ENCODE peak calls at places on chromosomes 7 and 10, in five cellular contexts. A is left ventricle myocardium inferior; R is CD4-positive, CD25-positive, alpha-beta regulatory T cell; H is lung; D is upper lobe of right lung. T is an unnamed sample.

GRCh38 chr10:62050941-62051433 is 149.5 kb downstream of the ARID5B start:
- DNase-seq in H (peak; percentile 42), R (peak; percentile 87), A (peak; percentile 34), D (no peak), T (peak; percentile 55)

GRCh38 chr7:2894118-2894940 is 50.2 kb upstream of the GNA12 start:
- DNase-seq in H (no peak), A (no peak), D (no peak), R (peak; percentile 29), T (no peak)

GRCh38 chr10:99958287-99958686 is 51.5 kb downstream of the DNMBP start:
- DNase-seq in R (no peak), A (no peak), D (no peak), H (no peak), T (no peak)

GRCh38 chr7:155908385-155908784 is 96.1 kb upstream of the SHH start:
- DNase-seq in D (no peak), A (no peak), H (no peak), R (no peak), T (no peak)

GRCh38 chr10:110657968-110658691 is 14.0 kb downstream of the RBM20 start:
- DNase-seq in H (no peak), R (no peak), D (no peak), A (no peak), T (no peak)

GRCh38 chr10:21060626-21061025 is 163.5 kb upstream of the NEBL start:
- DNase-seq in R (no peak), H (no peak), A (no peak), D (no peak), T (no peak)

GRCh38 chr7:131081308-131081707 is 246.4 kb upstream of the MKLN1 start:
- DNase-seq in A (no peak), R (no peak), D (no peak), H (no peak), T (no peak)

GRCh38 chr7:75559355-75559986 is 67.4 kb downstream of the SPDYE5 start:
- DNase-seq in R (no peak), H (no peak), D (no peak), A (no peak), T (no peak)

GRCh38 chr10:97821308-97822038 is 28.2 kb upstream of the GOLGA7B start:
- DNase-seq in H (no peak), A (no peak), R (no peak), D (no peak), T (peak; percentile 60)

GRCh38 chr10:30111340-30111980 is 52.1 kb upstream of the JCAD start:
- DNase-seq in H (no peak), R (no peak), A (no peak), D (no peak), T (no peak)

GRCh38 chr7:134865001-134865845 is 85.8 kb downstream of the CALD1 start:
- DNase-seq in R (peak; percentile 24), A (no peak), D (no peak), H (no peak), T (no peak)

GRCh38 chr7:139623518-139623917 is 100.0 kb downstream of the CLEC2L start:
- DNase-seq in R (no peak), A (no peak), H (no peak), D (no peak), T (no peak)

GRCh38 chr7:112416127-112416526 is 34.1 kb upstream of the IFRD1 start:
- DNase-seq in D (no peak), H (no peak), A (no peak), R (no peak), T (no peak)

GRCh38 chr10:110502072-110502845 is 4.6 kb downstream of the DUSP5 start:
- DNase-seq in H (no peak), D (no peak), R (no peak), A (no peak), T (no peak)

GRCh38 chr7:21923663-21924062 is 22.0 kb downstream of the CDCA7L start:
- DNase-seq in H (no peak), D (no peak), R (no peak), A (no peak), T (no peak)

GRCh38 chr7:24115661-24116060 is 168.3 kb upstream of the NPY start:
- DNase-seq in A (no peak), D (no peak), H (no peak), R (no peak), T (no peak)

GRCh38 chr7:3028071-3028766 is 15.4 kb downstream of the CARD11 start:
- DNase-seq in D (peak; percentile 60), R (no peak), H (no peak), A (no peak), T (no peak)

GRCh38 chr10:97499561-97500296 is 1.0 kb downstream of the UBTD1 start:
- DNase-seq in R (no peak), A (peak; percentile 82), D (peak; percentile 84), H (peak; percentile 71), T (peak; percentile 86)

GRCh38 chr7:835491-836401 is 3.5 kb downstream of the SUN1 start:
- DNase-seq in A (no peak), H (no peak), D (no peak), R (no peak), T (no peak)

GRCh38 chr10:131702521-131703356 is 198.1 kb upstream of the PPP2R2D start:
- DNase-seq in H (no peak), D (peak; percentile 48), R (no peak), A (no peak), T (no peak)

GRCh38 chr7:98399903-98400537 is 870 bp downstream of the BAIAP2L1 start:
- DNase-seq in H (no peak), D (no peak), R (no peak), A (no peak), T (no peak)

GRCh38 chr10:32412499-32412853 is 33.5 kb upstream of the CCDC7 start:
- DNase-seq in R (no peak), H (no peak), D (no peak), A (no peak), T (no peak)

GRCh38 chr7:98463837-98464557 is 63.1 kb upstream of the BAIAP2L1 start:
- DNase-seq in H (no peak), A (no peak), D (no peak), R (no peak), T (no peak)

GRCh38 chr10:96254976-96255375 is 16.4 kb downstream of the BLNK start:
- DNase-seq in D (no peak), H (no peak), A (no peak), R (no peak), T (no peak)

GRCh38 chr10:77264107-77264506 is 373.5 kb downstream of the KCNMA1 start:
- DNase-seq in H (no peak), R (no peak), D (no peak), A (no peak), T (no peak)

GRCh38 chr10:69963835-69964710 is 88.6 kb upstream of the MACROH2A2 start:
- DNase-seq in R (no peak), H (peak; percentile 25), D (no peak), A (no peak), T (no peak)

GRCh38 chr10:129114588-129114987 is 352.5 kb upstream of the MGMT start:
- DNase-seq in D (no peak), A (no peak), R (no peak), H (no peak), T (no peak)

GRCh38 chr7:70542750-70543376 is 589.1 kb upstream of the GALNT17 start:
- DNase-seq in H (no peak), R (no peak), A (no peak), D (no peak), T (no peak)

GRCh38 chr7:537911-538634 is 18.4 kb upstream of the PDGFA start:
- DNase-seq in D (peak; percentile 89), R (no peak), A (peak; percentile 56), H (peak; percentile 88), T (peak; percentile 75)

DNA sequence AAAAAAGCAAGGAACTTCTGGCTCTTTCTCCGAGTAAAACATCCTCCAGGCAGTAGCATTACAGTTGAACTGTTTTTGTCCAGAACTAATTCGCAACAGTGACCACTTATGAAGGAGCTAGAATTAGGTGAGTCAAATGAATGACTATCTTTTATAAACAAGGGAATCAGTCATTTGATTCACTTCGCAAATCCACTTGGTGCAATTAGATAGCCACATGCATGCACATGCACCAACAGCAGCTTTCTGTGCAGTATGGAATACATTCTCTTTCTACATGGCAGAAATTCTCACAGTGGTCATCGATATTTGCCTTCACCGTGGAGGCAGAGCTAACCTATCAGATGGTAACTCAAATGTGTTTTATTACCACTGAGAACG is 118.8 kb downstream of the CDK6 start:
- DNase-seq in H (no peak), A (no peak), D (no peak), R (no peak), T (no peak)
- H3K27ac ChIP-seq in H (peak overlapping the region; percentile 71), A (peak overlapping the region; percentile 93), D (peak overlapping the region; percentile 91), R (no peak overlapping the region), T (peak overlapping the region; percentile 91)

GRCh38 chr10:43645866-43646265 is 2.8 kb downstream of the ZNF32 start:
- DNase-seq in D (no peak), A (no peak), H (no peak), R (no peak), T (no peak)
- H3K9me3 ChIP-seq in D (peaks cover 48% of the 10 kb centered on the region), A (peaks cover 62% of the 10 kb centered on the region), H (peaks cover 19% of the 10 kb centered on the region), R (peaks cover 58% of the 10 kb centered on the region), T (peaks cover 16% of the 10 kb centered on the region)

GRCh38 chr10:2207246-2207922 is 470.1 kb upstream of the ADARB2 start:
- DNase-seq in D (no peak), A (no peak), H (no peak), R (no peak), T (no peak)

GRCh38 chr10:2212196-2212719 is 474.9 kb upstream of the ADARB2 start:
- DNase-seq in D (no peak), R (no peak), H (no peak), A (no peak), T (no peak)

GRCh38 chr10:2205406-2205805 is 468.1 kb upstream of the ADARB2 start:
- DNase-seq in A (no peak), D (no peak), H (no peak), R (no peak), T (no peak)

GRCh38 chr10:2210083-2210482 is 472.8 kb upstream of the ADARB2 start:
- DNase-seq in H (no peak), A (no peak), R (no peak), D (no peak), T (no peak)

DNA sequence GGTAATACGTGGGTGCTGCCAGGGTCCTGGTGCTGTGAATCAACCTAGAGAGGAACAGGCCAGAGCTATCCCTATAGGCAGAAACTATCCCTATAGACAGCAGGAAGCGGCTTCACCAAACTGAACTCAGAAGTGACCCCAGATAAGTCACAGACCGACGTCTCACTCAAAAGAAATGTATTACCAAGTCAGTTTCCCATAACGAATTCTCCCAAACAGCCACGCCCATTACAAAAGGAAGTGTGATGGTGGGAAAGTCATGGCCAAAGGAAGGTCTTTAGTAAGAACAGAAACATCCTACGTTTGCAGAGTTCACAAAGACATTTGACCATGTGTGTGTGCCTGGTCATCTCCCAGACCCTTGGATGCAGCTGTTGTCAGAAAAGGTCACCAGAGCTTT is 470.8 kb upstream of the ADARB2 start:
- DNase-seq in R (no peak), H (no peak), D (no peak), A (no peak), T (no peak)
- H3K4me3 ChIP-seq in R (no peak overlapping the region), H (no peak overlapping the region), D (no peak overlapping the region), A (no peak overlapping the region), T (no peak overlapping the region)

DNA sequence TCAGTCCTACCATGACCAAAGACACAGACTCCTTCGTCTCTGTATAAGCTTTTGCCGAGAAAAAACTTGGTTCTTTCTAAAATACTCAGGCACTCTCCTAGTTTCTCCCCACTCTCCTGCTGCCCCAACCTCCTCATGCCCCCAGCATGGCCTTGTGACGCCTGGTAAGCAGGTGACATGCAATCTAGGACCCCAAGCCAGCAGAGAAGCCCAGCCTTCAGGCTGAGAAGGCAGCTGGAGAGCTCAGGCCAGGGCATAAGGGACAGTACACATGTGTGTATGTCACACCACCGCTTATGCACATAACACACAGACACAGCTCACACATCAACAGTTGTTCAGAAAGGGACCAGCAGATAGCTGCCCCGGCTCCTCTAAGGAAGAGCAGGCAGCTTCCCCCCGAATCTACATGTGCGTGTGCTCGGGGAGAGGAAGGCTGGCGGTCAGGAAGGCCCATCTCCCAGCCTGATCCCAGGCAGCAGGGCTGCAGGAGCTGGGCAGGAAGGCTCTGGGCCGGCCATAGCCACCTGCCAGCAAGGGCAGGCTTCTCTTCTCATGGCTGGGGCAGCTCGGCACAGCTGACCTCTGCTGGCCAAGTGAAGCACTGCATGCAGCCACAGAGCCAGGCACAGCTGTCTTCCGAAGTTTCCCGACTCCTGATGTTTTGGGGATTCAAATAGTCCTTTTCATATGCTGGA is 8.5 kb downstream of the DDX56 start:
- DNase-seq in D (peak; percentile 83), A (peak; percentile 67), R (peak; percentile 55), H (peak; percentile 60), T (peak; percentile 89)
- H3K27ac ChIP-seq in D (no peak overlapping the region), A (peak overlapping the region; percentile 40), R (no peak overlapping the region), H (no peak overlapping the region), T (peak overlapping the region; percentile 25)